ENCODE peak calls at places on chromosome 17, in nine cellular contexts. One of them, this sample, is unnamed.

GRCh38 chr17:41042953-41043352 is 1.7 kb upstream of the KRTAP1-1 start:
- DNase-seq in NCI-H1436: no peak
- DNase-seq in activated CD4-positive, alpha-beta T cell treated with anti-CD3 and anti-CD28 coated beads, Interleukin-2, amount 50 U/mL, for 48 hours: no peak
- DNase-seq in substantia nigra: no peak
- DNase-seq in stomach: no peak
- DNase-seq in AG10803: no peak
- DNase-seq in AG08396: no peak
- DNase-seq in stimulated activated CD8-positive, alpha-beta memory T cell treated with anti-CD3 and anti-CD28 coated beads, Interleukin-4, amount 100 ng/mL, for 1 hour: no peak
- DNase-seq in GM04504: no peak
- DNase-seq in this sample: no peak

GRCh38 chr17:28743243-28744103 is at the start of gene TRAF4:
- DNase-seq in NCI-H1436: peak
- DNase-seq in activated CD4-positive, alpha-beta T cell treated with anti-CD3 and anti-CD28 coated beads, Interleukin-2, amount 50 U/mL, for 48 hours: peak
- DNase-seq in substantia nigra: peak
- DNase-seq in stomach: peak
- DNase-seq in AG10803: peak
- DNase-seq in AG08396: peak
- DNase-seq in stimulated activated CD8-positive, alpha-beta memory T cell treated with anti-CD3 and anti-CD28 coated beads, Interleukin-4, amount 100 ng/mL, for 1 hour: no peak
- DNase-seq in GM04504: peak
- DNase-seq in this sample: peak

GRCh38 chr17:57615836-57616235 is 129.3 kb downstream of the CCDC182 start:
- DNase-seq in NCI-H1436: no peak
- DNase-seq in activated CD4-positive, alpha-beta T cell treated with anti-CD3 and anti-CD28 coated beads, Interleukin-2, amount 50 U/mL, for 48 hours: no peak
- DNase-seq in substantia nigra: no peak
- DNase-seq in stomach: no peak
- DNase-seq in AG10803: no peak
- DNase-seq in AG08396: no peak
- DNase-seq in stimulated activated CD8-positive, alpha-beta memory T cell treated with anti-CD3 and anti-CD28 coated beads, Interleukin-4, amount 100 ng/mL, for 1 hour: no peak
- DNase-seq in GM04504: no peak
- DNase-seq in this sample: no peak

GRCh38 chr17:29571883-29572681 is 3.6 kb downstream of the TP53I13 start:
- DNase-seq in NCI-H1436: no peak
- DNase-seq in activated CD4-positive, alpha-beta T cell treated with anti-CD3 and anti-CD28 coated beads, Interleukin-2, amount 50 U/mL, for 48 hours: no peak
- DNase-seq in substantia nigra: no peak
- DNase-seq in stomach: peak
- DNase-seq in AG10803: no peak
- DNase-seq in AG08396: no peak
- DNase-seq in stimulated activated CD8-positive, alpha-beta memory T cell treated with anti-CD3 and anti-CD28 coated beads, Interleukin-4, amount 100 ng/mL, for 1 hour: no peak
- DNase-seq in GM04504: no peak
- DNase-seq in this sample: no peak

GRCh38 chr17:4409659-4410058 is 24.1 kb upstream of the SPNS3 start:
- DNase-seq in NCI-H1436: no peak
- DNase-seq in activated CD4-positive, alpha-beta T cell treated with anti-CD3 and anti-CD28 coated beads, Interleukin-2, amount 50 U/mL, for 48 hours: no peak
- DNase-seq in substantia nigra: no peak
- DNase-seq in stomach: no peak
- DNase-seq in AG10803: peak
- DNase-seq in AG08396: no peak
- DNase-seq in stimulated activated CD8-positive, alpha-beta memory T cell treated with anti-CD3 and anti-CD28 coated beads, Interleukin-4, amount 100 ng/mL, for 1 hour: no peak
- DNase-seq in GM04504: no peak
- DNase-seq in this sample: no peak

GRCh38 chr17:32486091-32486700 is 597 bp upstream of the CDK5R1 start:
- DNase-seq in NCI-H1436: peak
- DNase-seq in activated CD4-positive, alpha-beta T cell treated with anti-CD3 and anti-CD28 coated beads, Interleukin-2, amount 50 U/mL, for 48 hours: peak
- DNase-seq in substantia nigra: peak
- DNase-seq in stomach: peak
- DNase-seq in AG10803: peak
- DNase-seq in AG08396: peak
- DNase-seq in stimulated activated CD8-positive, alpha-beta memory T cell treated with anti-CD3 and anti-CD28 coated beads, Interleukin-4, amount 100 ng/mL, for 1 hour: no peak
- DNase-seq in GM04504: no peak
- DNase-seq in this sample: peak

GRCh38 chr17:65742433-65743312 is 181.2 kb upstream of the AXIN2 start:
- DNase-seq in NCI-H1436: no peak
- DNase-seq in activated CD4-positive, alpha-beta T cell treated with anti-CD3 and anti-CD28 coated beads, Interleukin-2, amount 50 U/mL, for 48 hours: no peak
- DNase-seq in substantia nigra: no peak
- DNase-seq in stomach: no peak
- DNase-seq in AG10803: peak
- DNase-seq in AG08396: peak
- DNase-seq in stimulated activated CD8-positive, alpha-beta memory T cell treated with anti-CD3 and anti-CD28 coated beads, Interleukin-4, amount 100 ng/mL, for 1 hour: no peak
- DNase-seq in GM04504: peak
- DNase-seq in this sample: peak

GRCh38 chr17:65593870-65594584 is 32.6 kb upstream of the AXIN2 start:
- DNase-seq in NCI-H1436: no peak
- DNase-seq in activated CD4-positive, alpha-beta T cell treated with anti-CD3 and anti-CD28 coated beads, Interleukin-2, amount 50 U/mL, for 48 hours: no peak
- DNase-seq in substantia nigra: no peak
- DNase-seq in stomach: no peak
- DNase-seq in AG10803: peak
- DNase-seq in AG08396: peak
- DNase-seq in stimulated activated CD8-positive, alpha-beta memory T cell treated with anti-CD3 and anti-CD28 coated beads, Interleukin-4, amount 100 ng/mL, for 1 hour: no peak
- DNase-seq in GM04504: no peak
- DNase-seq in this sample: peak

GRCh38 chr17:19263621-19264010 is 26.4 kb downstream of the EPN2 start:
- DNase-seq in NCI-H1436: no peak
- DNase-seq in activated CD4-positive, alpha-beta T cell treated with anti-CD3 and anti-CD28 coated beads, Interleukin-2, amount 50 U/mL, for 48 hours: no peak
- DNase-seq in substantia nigra: no peak
- DNase-seq in stomach: no peak
- DNase-seq in AG10803: peak
- DNase-seq in AG08396: no peak
- DNase-seq in stimulated activated CD8-positive, alpha-beta memory T cell treated with anti-CD3 and anti-CD28 coated beads, Interleukin-4, amount 100 ng/mL, for 1 hour: no peak
- DNase-seq in GM04504: peak
- DNase-seq in this sample: peak